ENCODE peak calls at places on chromosomes 2 and 18, in five cellular contexts. One of them, this sample, is unnamed.

GRCh38 chr2:147886136-147886535 is 41.3 kb downstream of the ACVR2A start:
- DNase-seq in heart left ventricle: no peak
- DNase-seq in A549: no peak
- DNase-seq in breast epithelium: no peak
- DNase-seq in AG04450: no peak
- DNase-seq in this sample: no peak

GRCh38 chr2:105769504-105769903 is 24.8 kb downstream of the NCK2 start:
- DNase-seq in A549: no peak
- DNase-seq in AG04450: no peak
- DNase-seq in breast epithelium: no peak
- DNase-seq in heart left ventricle: no peak
- DNase-seq in this sample: no peak

GRCh38 chr2:74327205-74327604 is 16.0 kb downstream of the SLC4A5 start:
- DNase-seq in breast epithelium: no peak
- DNase-seq in AG04450: no peak
- DNase-seq in A549: no peak
- DNase-seq in heart left ventricle: no peak
- DNase-seq in this sample: no peak

GRCh38 chr2:201513271-201513670 is 61.7 kb downstream of the STRADB start:
- DNase-seq in AG04450: no peak
- DNase-seq in A549: no peak
- DNase-seq in breast epithelium: no peak
- DNase-seq in heart left ventricle: no peak
- DNase-seq in this sample: no peak

GRCh38 chr2:225113356-225114015 is 71.2 kb upstream of the DOCK10 start:
- DNase-seq in heart left ventricle: no peak
- DNase-seq in AG04450: no peak
- DNase-seq in breast epithelium: no peak
- DNase-seq in A549: no peak
- DNase-seq in this sample: no peak

GRCh38 chr2:60849165-60849564 is 32.2 kb upstream of the REL start:
- DNase-seq in breast epithelium: no peak
- DNase-seq in heart left ventricle: no peak
- DNase-seq in AG04450: no peak
- DNase-seq in A549: no peak
- DNase-seq in this sample: no peak

GRCh38 chr2:128690869-128691268 is 372.2 kb upstream of the HS6ST1 start:
- DNase-seq in heart left ventricle: no peak
- DNase-seq in A549: no peak
- DNase-seq in AG04450: no peak
- DNase-seq in breast epithelium: no peak
- DNase-seq in this sample: no peak

GRCh38 chr2:95025406-95026319 is at the start of gene MAL:
- DNase-seq in AG04450: no peak
- DNase-seq in breast epithelium: no peak
- DNase-seq in A549: peak; percentile 41
- DNase-seq in heart left ventricle: no peak
- DNase-seq in this sample: no peak

GRCh38 chr2:231189171-231189530 is 9.3 kb upstream of the ARMC9 start:
- DNase-seq in heart left ventricle: no peak
- DNase-seq in breast epithelium: no peak
- DNase-seq in A549: no peak
- DNase-seq in AG04450: no peak
- DNase-seq in this sample: no peak

GRCh38 chr2:190984595-190984994 is 29.4 kb downstream of the STAT1 start:
- DNase-seq in breast epithelium: no peak
- DNase-seq in A549: no peak
- DNase-seq in heart left ventricle: no peak
- DNase-seq in AG04450: peak; percentile 18
- DNase-seq in this sample: no peak

GRCh38 chr18:77038182-77038581 is 94.4 kb downstream of the MBP start:
- DNase-seq in heart left ventricle: no peak
- DNase-seq in AG04450: no peak
- DNase-seq in A549: no peak
- DNase-seq in breast epithelium: no peak
- DNase-seq in this sample: no peak

GRCh38 chr2:133045787-133046186 is 375.8 kb upstream of the LYPD1 start:
- DNase-seq in A549: peak; percentile 22
- DNase-seq in breast epithelium: no peak
- DNase-seq in heart left ventricle: no peak
- DNase-seq in AG04450: no peak
- DNase-seq in this sample: no peak

GRCh38 chr2:64837925-64838641 is 151.1 kb upstream of the SLC1A4 start:
- DNase-seq in AG04450: no peak
- DNase-seq in breast epithelium: no peak
- DNase-seq in A549: peak; percentile 32
- DNase-seq in heart left ventricle: no peak
- DNase-seq in this sample: no peak

GRCh38 chr2:181393472-181393871 is 63.7 kb upstream of the ITGA4 start:
- DNase-seq in AG04450: no peak
- DNase-seq in breast epithelium: no peak
- DNase-seq in A549: peak; percentile 18
- DNase-seq in heart left ventricle: no peak
- DNase-seq in this sample: no peak

GRCh38 chr2:217282531-217282930 is 422.7 kb upstream of the TNP1 start:
- DNase-seq in AG04450: no peak
- DNase-seq in breast epithelium: no peak
- DNase-seq in A549: no peak
- DNase-seq in heart left ventricle: no peak
- DNase-seq in this sample: no peak

GRCh38 chr2:206858972-206859739 is 80.2 kb upstream of the CPO start:
- DNase-seq in AG04450: no peak
- DNase-seq in breast epithelium: no peak
- DNase-seq in heart left ventricle: no peak
- DNase-seq in A549: no peak
- DNase-seq in this sample: no peak

GRCh38 chr2:189163889-189164288 is 15.7 kb downstream of the COL5A2 start:
- DNase-seq in heart left ventricle: no peak
- DNase-seq in breast epithelium: no peak
- DNase-seq in AG04450: no peak
- DNase-seq in A549: no peak
- DNase-seq in this sample: no peak

GRCh38 chr2:62309465-62310091 is 113.7 kb downstream of the B3GNT2 start:
- DNase-seq in AG04450: no peak
- DNase-seq in A549: no peak
- DNase-seq in heart left ventricle: no peak
- DNase-seq in breast epithelium: no peak
- DNase-seq in this sample: no peak

GRCh38 chr2:110204408-110205385 is at the start of gene NPHP1:
- DNase-seq in AG04450: peak; percentile 44
- DNase-seq in A549: peak; percentile 85
- DNase-seq in heart left ventricle: peak; percentile 87
- DNase-seq in breast epithelium: peak; percentile 87
- DNase-seq in this sample: peak; percentile 92

GRCh38 chr18:58970943-58971799 is 106.5 kb downstream of the ZNF532 start:
- DNase-seq in AG04450: no peak
- DNase-seq in A549: no peak
- DNase-seq in heart left ventricle: no peak
- DNase-seq in breast epithelium: no peak
- DNase-seq in this sample: no peak

GRCh38 chr2:135948642-135949355 is 36.6 kb downstream of the DARS1 start:
- DNase-seq in A549: peak; percentile 69
- DNase-seq in breast epithelium: no peak
- DNase-seq in heart left ventricle: no peak
- DNase-seq in AG04450: no peak
- DNase-seq in this sample: no peak

GRCh38 chr2:148888003-148888501 is 13.0 kb downstream of the KIF5C start:
- DNase-seq in breast epithelium: no peak
- DNase-seq in A549: no peak
- DNase-seq in heart left ventricle: no peak
- DNase-seq in AG04450: no peak
- DNase-seq in this sample: no peak
- TF ChIP-seq CTCF in breast epithelium: no peak
- TF ChIP-seq CTCF in A549: no peak
- TF ChIP-seq CTCF in heart left ventricle: no peak
- TF ChIP-seq CTCF in AG04450: no peak
- TF ChIP-seq CTCF in this sample: no peak

GRCh38 chr2:37583867-37584266 is 87.6 kb downstream of the CDC42EP3 start:
- DNase-seq in heart left ventricle: no peak
- DNase-seq in A549: no peak
- DNase-seq in breast epithelium: no peak
- DNase-seq in AG04450: no peak
- DNase-seq in this sample: no peak

GRCh38 chr2:37587817-37588216 is 83.6 kb downstream of the CDC42EP3 start:
- DNase-seq in breast epithelium: no peak
- DNase-seq in AG04450: no peak
- DNase-seq in A549: no peak
- DNase-seq in heart left ventricle: no peak
- DNase-seq in this sample: no peak

GRCh38 chr2:37585295-37585908 is 86.0 kb downstream of the CDC42EP3 start:
- DNase-seq in breast epithelium: no peak
- DNase-seq in A549: peak; percentile 25
- DNase-seq in AG04450: no peak
- DNase-seq in heart left ventricle: no peak
- DNase-seq in this sample: no peak

GRCh38 chr2:37586663-37587409 is 84.6 kb downstream of the CDC42EP3 start:
- DNase-seq in A549: peak; percentile 26
- DNase-seq in breast epithelium: no peak
- DNase-seq in heart left ventricle: no peak
- DNase-seq in AG04450: no peak
- DNase-seq in this sample: no peak

GRCh38 chr2:37585982-37586621 is 85.3 kb downstream of the CDC42EP3 start:
- DNase-seq in AG04450: no peak
- DNase-seq in heart left ventricle: peak; percentile 27
- DNase-seq in A549: peak; percentile 71
- DNase-seq in breast epithelium: no peak
- DNase-seq in this sample: no peak
- TF ChIP-seq CTCF in AG04450: no peak
- TF ChIP-seq CTCF in heart left ventricle: no peak
- TF ChIP-seq CTCF in A549: peak; percentile 8
- TF ChIP-seq CTCF in breast epithelium: no peak
- TF ChIP-seq CTCF in this sample: no peak

GRCh38 chr2:173401716-173402326 is 47.1 kb downstream of the CDCA7 start:
- DNase-seq in A549: no peak
- DNase-seq in AG04450: no peak
- DNase-seq in heart left ventricle: no peak
- DNase-seq in breast epithelium: no peak
- DNase-seq in this sample: no peak

GRCh38 chr2:173405171-173405750 is 50.6 kb downstream of the CDCA7 start:
- DNase-seq in heart left ventricle: no peak
- DNase-seq in breast epithelium: no peak
- DNase-seq in AG04450: no peak
- DNase-seq in A549: no peak
- DNase-seq in this sample: no peak

GRCh38 chr2:173400760-173401159 is 46.1 kb downstream of the CDCA7 start:
- DNase-seq in breast epithelium: no peak
- DNase-seq in A549: peak; percentile 55
- DNase-seq in AG04450: no peak
- DNase-seq in heart left ventricle: no peak
- DNase-seq in this sample: no peak

GRCh38 chr2:173399229-173399628 is 44.6 kb downstream of the CDCA7 start:
- DNase-seq in A549: no peak
- DNase-seq in AG04450: no peak
- DNase-seq in breast epithelium: no peak
- DNase-seq in heart left ventricle: no peak
- DNase-seq in this sample: no peak

GRCh38 chr2:173402405-173402974 is 47.8 kb downstream of the CDCA7 start:
- DNase-seq in breast epithelium: peak; percentile 77
- DNase-seq in A549: peak; percentile 86
- DNase-seq in heart left ventricle: peak; percentile 81
- DNase-seq in AG04450: peak; percentile 59
- DNase-seq in this sample: peak; percentile 53
- TF ChIP-seq CTCF in breast epithelium: peak; percentile 91
- TF ChIP-seq CTCF in A549: peak; percentile 94
- TF ChIP-seq CTCF in heart left ventricle: peak; percentile 88
- TF ChIP-seq CTCF in AG04450: peak; percentile 95
- TF ChIP-seq CTCF in this sample: peak; percentile 73

DNA sequence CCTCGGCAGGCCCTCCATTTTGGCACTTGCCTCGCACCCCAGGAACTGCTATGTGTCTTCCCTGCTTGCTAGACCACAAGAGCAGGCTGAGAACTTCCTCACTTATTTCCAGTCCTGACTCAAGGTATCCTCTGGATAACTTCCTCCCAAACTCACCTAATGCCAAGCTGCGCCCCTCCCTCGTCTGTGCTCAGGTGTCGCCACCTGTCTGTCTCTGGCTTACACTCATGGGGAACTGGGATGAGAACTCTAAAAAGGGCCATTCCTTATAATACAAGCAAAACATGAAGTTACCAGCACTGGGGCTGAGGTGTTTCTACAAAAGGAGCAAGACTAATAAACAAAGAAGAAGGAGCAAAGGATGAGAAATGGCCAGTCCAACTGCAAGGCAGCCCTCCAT is 191.5 kb upstream of the RMP24 start:
- DNase-seq in heart left ventricle: no peak
- DNase-seq in breast epithelium: no peak
- DNase-seq in A549: no peak
- DNase-seq in AG04450: no peak
- DNase-seq in this sample: no peak
- TF ChIP-seq CTCF in heart left ventricle: no peak
- TF ChIP-seq CTCF in breast epithelium: no peak
- TF ChIP-seq CTCF in A549: no peak
- TF ChIP-seq CTCF in AG04450: no peak
- TF ChIP-seq CTCF in this sample: no peak

This sample was measured in mesothelial cell of epicardium.